ENCODE peak calls at places on chromosomes 16 and 17, in four cellular contexts. T, J, E and R are unnamed samples.

GRCh38 chr16:58034786-58035185 is 9.2 kb downstream of the MMP15 start:
- DNase-seq in T (no peak), J (no peak), E (no peak), R (no peak)

GRCh38 chr17:489758-490329 is 137.2 kb upstream of the RPH3AL start:
- DNase-seq in T (no peak), J (no peak), E (peak), R (peak)

GRCh38 chr17:41785091-41785875 is 1.2 kb downstream of the JUP start:
- DNase-seq in T (no peak), J (peak), E (no peak), R (no peak)

GRCh38 chr16:21167360-21167759 is 8.9 kb downstream of the LDAF1 start:
- DNase-seq in T (no peak), J (no peak), E (no peak), R (no peak)

GRCh38 chr17:58270476-58271290 is 10.1 kb downstream of the MPO start:
- DNase-seq in T (no peak), J (no peak), E (no peak), R (peak)

GRCh38 chr16:28168991-28169554 is 42.7 kb downstream of the XPO6 start:
- DNase-seq in T (no peak), J (no peak), E (no peak), R (no peak)

GRCh38 chr16:85738878-85739715 is 11.8 kb downstream of the C16orf74 start:
- DNase-seq in T (no peak), J (no peak), E (no peak), R (no peak)

GRCh38 chr16:12646490-12647274 is 157.0 kb downstream of the CPPED1 start:
- DNase-seq in T (peak), J (no peak), E (peak), R (no peak)

GRCh38 chr17:8140413-8141029 is 11.7 kb downstream of the PER1 start:
- DNase-seq in T (no peak), J (no peak), E (no peak), R (no peak)

GRCh38 chr16:68792465-68793324 is 50.6 kb upstream of the TANGO6 start:
- DNase-seq in T (no peak), J (no peak), E (peak), R (no peak)

GRCh38 chr17:1718362-1719165 is 5.9 kb upstream of the WDR81 start:
- DNase-seq in T (no peak), J (no peak), E (no peak), R (no peak)

GRCh38 chr16:51035110-51035498 is 116.0 kb downstream of the SALL1 start:
- DNase-seq in T (no peak), J (no peak), E (no peak), R (no peak)

GRCh38 chr16:29745853-29746345 is at the start of gene C16orf54:
- DNase-seq in T (peak), J (no peak), E (no peak), R (no peak)

GRCh38 chr17:27793168-27793905 is 7.0 kb downstream of the NOS2 start:
- DNase-seq in T (no peak), J (no peak), E (no peak), R (peak)

GRCh38 chr17:37813753-37814152 is 68.9 kb upstream of the HNF1B start:
- DNase-seq in T (no peak), J (no peak), E (no peak), R (no peak)

GRCh38 chr17:78144146-78144719 is 2.0 kb upstream of the C17orf99 start:
- DNase-seq in T (no peak), J (no peak), E (no peak), R (no peak)

GRCh38 chr17:17320188-17320910 is 17.2 kb downstream of the NT5M start:
- DNase-seq in T (no peak), J (no peak), E (no peak), R (peak)

GRCh38 chr17:74842599-74843351 is 16.9 kb downstream of the GRIN2C start:
- DNase-seq in T (no peak), J (no peak), E (peak), R (peak)

GRCh38 chr16:53816211-53816610 is 112.3 kb downstream of the FTO start:
- DNase-seq in T (no peak), J (no peak), E (no peak), R (no peak)

GRCh38 chr17:68048996-68049395 is 13.5 kb downstream of the KPNA2 start:
- DNase-seq in T (no peak), J (no peak), E (no peak), R (peak)

GRCh38 chr17:59093702-59094231 is 12.9 kb downstream of the TRIM37 start:
- DNase-seq in T (no peak), J (no peak), E (peak), R (peak)

GRCh38 chr17:78645421-78646295 is 68.5 kb upstream of the DNAH17 start:
- DNase-seq in T (peak), J (no peak), E (no peak), R (no peak)

GRCh38 chr17:75654176-75654575 is 12.8 kb downstream of the RECQL5 start:
- DNase-seq in T (no peak), J (no peak), E (no peak), R (no peak)

GRCh38 chr17:4208228-4208627 is 55.6 kb downstream of the ANKFY1 start:
- DNase-seq in T (no peak), J (no peak), E (no peak), R (no peak)

GRCh38 chr17:76243826-76244679 is 3.8 kb upstream of the RNF157 start:
- DNase-seq in T (no peak), J (no peak), E (no peak), R (no peak)

GRCh38 chr17:1617620-1618174 is 10.9 kb downstream of the SLC43A2 start:
- DNase-seq in T (no peak), J (no peak), E (no peak), R (peak)

GRCh38 chr17:31595666-31596381 is 204.3 kb downstream of the RAB11FIP4 start:
- DNase-seq in T (no peak), J (no peak), E (no peak), R (no peak)

GRCh38 chr17:31598921-31599571 is 207.6 kb downstream of the RAB11FIP4 start:
- DNase-seq in T (no peak), J (no peak), E (peak), R (no peak)

GRCh38 chr17:31596382-31597323 is 205.2 kb downstream of the RAB11FIP4 start:
- DNase-seq in T (peak), J (peak), E (peak), R (no peak)

GRCh38 chr17:31598388-31598760 is 206.9 kb downstream of the RAB11FIP4 start:
- DNase-seq in T (no peak), J (no peak), E (no peak), R (no peak)

GRCh38 chr17:31597646-31598387 is 206.3 kb downstream of the RAB11FIP4 start:
- DNase-seq in T (no peak), J (no peak), E (no peak), R (no peak)
- TF ChIP-seq SP1 in T (no peak), J (no peak), E (no peak), R (no peak)

GRCh38 chr16:965487-965886 is 5.3 kb downstream of the LMF1 start:
- DNase-seq in T (no peak), J (no peak), E (no peak), R (no peak)

GRCh38 chr16:966035-966434 is 4.7 kb downstream of the LMF1 start:
- DNase-seq in T (no peak), J (no peak), E (no peak), R (no peak)

GRCh38 chr16:966505-966904 is 4.3 kb downstream of the LMF1 start:
- DNase-seq in T (no peak), J (no peak), E (no peak), R (no peak)

GRCh38 chr16:963913-964695 is 6.7 kb downstream of the LMF1 start:
- DNase-seq in T (no peak), J (no peak), E (no peak), R (no peak)

GRCh38 chr16:964696-965395 is 5.9 kb downstream of the LMF1 start:
- DNase-seq in T (no peak), J (no peak), E (no peak), R (no peak)
- TF ChIP-seq SUZ12 in T (no peak), J (no peak), E (no peak), R (no peak)

GRCh38 chr17:81433656-81434055 is 38.4 kb downstream of the BAHCC1 start:
- DNase-seq in T (no peak), J (no peak), E (no peak), R (no peak)
- TF ChIP-seq SP1 in T (no peak), J (no peak), E (no peak), R (no peak)

GRCh38 chr16:88790312-88791150 is 5.5 kb upstream of the PIEZO1 start:
- DNase-seq in T (no peak), J (no peak), E (no peak), R (no peak)
- TF ChIP-seq SUZ12 in T (no peak), J (no peak), E (no peak), R (no peak)

GRCh38 chr17:39229274-39229913 is 3.6 kb upstream of the STAC2 start:
- DNase-seq in T (no peak), J (no peak), E (no peak), R (no peak)
- TF ChIP-seq SP1 in T (no peak), J (no peak), E (no peak), R (no peak)

GRCh38 chr17:15233022-15233805 is 31.9 kb downstream of the PMP22 start:
- DNase-seq in T (no peak), J (no peak), E (peak), R (peak)
- TF ChIP-seq SUZ12 in T (no peak), J (no peak), E (no peak), R (no peak)

DNA sequence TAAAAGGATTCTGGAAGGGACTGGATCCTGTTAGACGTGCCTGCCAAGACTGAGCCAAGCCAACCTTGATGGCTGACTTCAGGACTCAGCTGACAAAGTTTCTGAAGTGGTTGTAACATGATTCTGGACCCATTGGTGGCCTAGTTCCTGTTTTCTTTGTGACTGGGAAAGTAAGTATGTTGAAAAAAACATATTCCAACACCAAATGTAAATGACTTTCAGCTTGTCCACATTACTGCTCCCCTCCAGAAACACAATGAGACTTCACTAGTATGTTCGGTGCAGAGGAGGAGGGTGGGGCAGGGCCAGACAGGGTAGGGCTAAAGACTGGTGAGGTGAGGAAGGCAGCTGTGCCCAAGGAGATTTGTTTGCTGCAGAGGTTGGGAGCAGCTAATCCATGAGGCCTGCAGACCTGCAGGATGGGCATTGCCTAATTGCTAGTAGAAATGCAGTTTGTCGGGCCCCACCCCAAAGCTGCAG is 26.4 kb downstream of the NMT1 start:
- DNase-seq in T (no peak), J (no peak), E (no peak), R (no peak)
- TF ChIP-seq SP1 in T (no peak), J (no peak), E (no peak), R (no peak)

DNA sequence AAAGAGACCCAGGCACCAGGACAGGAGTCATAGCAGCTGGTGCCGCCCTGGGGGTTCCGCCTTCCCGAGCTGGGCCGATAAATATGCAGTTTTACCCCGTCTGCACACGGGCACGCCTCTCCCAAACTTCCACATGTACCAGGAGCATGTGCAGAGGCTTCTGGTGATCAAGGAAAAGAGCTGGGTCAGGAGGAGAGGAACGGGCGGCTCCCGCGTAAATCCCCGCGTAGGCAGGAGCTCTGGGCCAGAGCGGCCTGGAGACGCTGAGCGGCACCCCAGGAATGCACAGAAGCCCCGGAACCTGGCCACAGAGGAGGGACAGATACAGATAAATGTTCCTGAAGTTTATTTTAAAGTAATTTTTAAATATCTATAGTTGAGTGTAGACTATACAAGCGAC is 46.6 kb upstream of the METRNL start:
- DNase-seq in T (no peak), J (no peak), E (no peak), R (no peak)
- TF ChIP-seq SUZ12 in T (no peak), J (no peak), E (no peak), R (no peak)

DNA sequence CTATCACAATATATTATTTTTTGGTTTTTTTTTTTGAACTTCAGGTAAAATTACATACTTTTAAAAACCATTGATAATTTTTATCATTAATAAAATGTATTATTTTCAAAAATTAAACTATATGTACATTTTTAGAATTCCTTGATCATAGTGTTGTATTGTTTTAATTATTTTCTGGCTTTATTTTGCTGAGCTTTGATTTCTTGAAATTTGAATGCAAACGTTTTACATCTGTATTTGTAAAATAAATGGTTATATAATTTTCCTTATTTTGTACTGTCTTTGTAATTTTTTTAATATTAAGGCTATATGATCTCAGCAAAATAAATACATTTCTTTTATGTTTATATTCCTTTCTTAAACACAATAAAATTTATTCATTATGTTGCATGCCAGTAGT is 125.6 kb downstream of the KIF2B start:
- DNase-seq in T (no peak), J (no peak), E (no peak), R (no peak)
- TF ChIP-seq SP1 in T (no peak), J (no peak), E (no peak), R (no peak)

GRCh38 chr16:9256196-9256595 is 164.8 kb downstream of the HAPSTR1 start:
- DNase-seq in T (no peak), J (peak), E (peak), R (peak)
- TF ChIP-seq SUZ12 in T (no peak), J (no peak), E (no peak), R (no peak)